ENCODE peak calls at places on chromosomes 5 and 9, in seven cellular contexts. W is memory B cell, G is iris pigment epithelial cell, C is head of caudate nucleus, I is GM12864, H is activated T-cell treated with anti-CD3 and anti-CD28 coated beads for 1 hour, T is RPMI8226. J is an unnamed sample.

GRCh38 chr9:123642291-123643278 is 286.6 kb downstream of the CRB2 start:
- DNase-seq in W (no peak), G (peak; percentile 68), C (peak; percentile 28), I (no peak), H (no peak), T (no peak), J (peak; percentile 6)

GRCh38 chr5:171614511-171614910 is 171.1 kb upstream of the SMIM23 start:
- DNase-seq in W (no peak), G (no peak), C (no peak), I (no peak), H (no peak), T (peak; percentile 42), J (no peak)

GRCh38 chr5:150649108-150649827 is 8.8 kb downstream of the SYNPO start:
- DNase-seq in W (no peak), G (no peak), C (no peak), I (no peak), H (no peak), T (no peak), J (no peak)

GRCh38 chr5:106876665-106877194 is 794.0 kb downstream of the EFNA5 start:
- DNase-seq in W (no peak), G (no peak), C (no peak), I (no peak), H (no peak), T (peak; percentile 20), J (no peak)

GRCh38 chr5:55421074-55421529 is 113.3 kb downstream of the MTREX start:
- DNase-seq in W (no peak), G (peak; percentile 46), C (no peak), I (peak; percentile 49), H (no peak), T (no peak), J (no peak)

GRCh38 chr5:158233735-158234322 is 374.9 kb upstream of the CLINT1 start:
- DNase-seq in W (no peak), G (no peak), C (no peak), I (no peak), H (no peak), T (no peak), J (no peak)

GRCh38 chr5:79120221-79120620 is 8.6 kb downstream of the BHMT start:
- DNase-seq in W (no peak), G (peak; percentile 19), C (no peak), I (no peak), H (no peak), T (no peak), J (no peak)

GRCh38 chr9:104993291-104993963 is 65.5 kb upstream of the ABCA1 start:
- DNase-seq in W (no peak), G (peak; percentile 67), C (peak; percentile 79), I (no peak), H (no peak), T (peak; percentile 14), J (peak; percentile 37)

GRCh38 chr5:125053179-125053578 is 306.7 kb upstream of the ZNF608 start:
- DNase-seq in W (no peak), G (no peak), C (no peak), I (no peak), H (no peak), T (no peak), J (no peak)

GRCh38 chr5:138953370-138954256 is 78.5 kb upstream of the LRRTM2 start:
- DNase-seq in W (no peak), G (peak; percentile 65), C (peak; percentile 94), I (no peak), H (no peak), T (peak; percentile 92), J (peak; percentile 46)

GRCh38 chr9:72263572-72263971 is 101.4 kb downstream of the ZFAND5 start:
- DNase-seq in W (no peak), G (no peak), C (no peak), I (no peak), H (no peak), T (no peak), J (no peak)

GRCh38 chr5:77908787-77909186 is 132.6 kb upstream of the TBCA start:
- DNase-seq in W (no peak), G (no peak), C (no peak), I (no peak), H (no peak), T (no peak), J (no peak)

GRCh38 chr5:115507682-115508081 is 36.9 kb downstream of the FEM1C start:
- DNase-seq in W (no peak), G (peak; percentile 20), C (no peak), I (no peak), H (no peak), T (no peak), J (peak; percentile 24)

GRCh38 chr5:116032094-116032517 is at the start of gene ARL14EPL:
- DNase-seq in W (peak; percentile 23), G (peak; percentile 96), C (no peak), I (peak; percentile 39), H (no peak), T (peak; percentile 67), J (peak; percentile 80)

GRCh38 chr9:79353856-79354520 is 217.8 kb upstream of the TLE4 start:
- DNase-seq in W (no peak), G (peak; percentile 83), C (no peak), I (no peak), H (no peak), T (no peak), J (no peak)

GRCh38 chr5:96702503-96703383 is 40.6 kb downstream of the CAST start:
- DNase-seq in W (peak; percentile 55), G (peak; percentile 97), C (peak; percentile 97), I (no peak), H (peak; percentile 55), T (peak; percentile 73), J (peak; percentile 79)

GRCh38 chr5:156036640-156037039 is 290.3 kb upstream of the SGCD start:
- DNase-seq in W (no peak), G (no peak), C (no peak), I (no peak), H (no peak), T (no peak), J (no peak)

GRCh38 chr9:125805057-125805456 is 57.9 kb downstream of the PBX3 start:
- DNase-seq in W (no peak), G (peak; percentile 12), C (no peak), I (no peak), H (no peak), T (no peak), J (no peak)

GRCh38 chr5:42617411-42617810 is 139.2 kb upstream of the CCDC152 start:
- DNase-seq in W (no peak), G (no peak), C (no peak), I (no peak), H (no peak), T (no peak), J (no peak)

GRCh38 chr9:89185980-89186379 is 7.4 kb upstream of the SHC3 start:
- DNase-seq in W (no peak), G (peak; percentile 11), C (no peak), I (no peak), H (no peak), T (peak; percentile 53), J (no peak)

GRCh38 chr5:128667751-128668150 is 129.7 kb upstream of the FBN2 start:
- DNase-seq in W (no peak), G (no peak), C (no peak), I (no peak), H (no peak), T (no peak), J (no peak)

GRCh38 chr9:92592946-92593860 is 57.4 kb upstream of the ECM2 start:
- DNase-seq in W (no peak), G (peak; percentile 26), C (no peak), I (no peak), H (no peak), T (no peak), J (no peak)

GRCh38 chr5:136020383-136021015 is 8.3 kb upstream of the TGFBI start:
- DNase-seq in W (no peak), G (peak; percentile 98), C (no peak), I (no peak), H (no peak), T (peak; percentile 41), J (peak; percentile 93)

GRCh38 chr5:181100121-181101015 is 30.6 kb downstream of the OR2V1 start:
- DNase-seq in W (no peak), G (peak; percentile 12), C (no peak), I (no peak), H (no peak), T (no peak), J (no peak)

GRCh38 chr5:102545175-102545574 is 46.4 kb upstream of the SLCO6A1 start:
- DNase-seq in W (no peak), G (no peak), C (no peak), I (no peak), H (no peak), T (peak; percentile 66), J (no peak)

J was measured in fibroblast of the conjunctiva.